ENCODE peak calls at places on chromosome 22, in six cellular contexts. One of them, this sample, is unnamed. For H3K9me3, the result is how much of the 10 kb centered on the place peaks cover.

GRCh38 chr22:45493286-45493771 is 9.4 kb upstream of the FBLN1 start:
- DNase-seq in WERI-Rb-1: no peak
- DNase-seq in naive thymus-derived CD4-positive, alpha-beta T cell: no peak
- DNase-seq in body of pancreas: peak
- DNase-seq in colonic mucosa: no peak
- DNase-seq in right lobe of liver: no peak
- DNase-seq in this sample: no peak

GRCh38 chr22:31093090-31093850 is 12.2 kb downstream of the SMTN start:
- DNase-seq in WERI-Rb-1: no peak
- DNase-seq in naive thymus-derived CD4-positive, alpha-beta T cell: no peak
- DNase-seq in body of pancreas: peak
- DNase-seq in colonic mucosa: no peak
- DNase-seq in right lobe of liver: no peak
- DNase-seq in this sample: no peak

GRCh38 chr22:38298312-38299000 is 18.8 kb downstream of the CSNK1E start:
- DNase-seq in WERI-Rb-1: peak
- DNase-seq in naive thymus-derived CD4-positive, alpha-beta T cell: peak
- DNase-seq in body of pancreas: no peak
- DNase-seq in colonic mucosa: no peak
- DNase-seq in right lobe of liver: no peak
- DNase-seq in this sample: no peak

GRCh38 chr22:21832291-21833290 is 34.9 kb downstream of the MAPK1 start:
- DNase-seq in WERI-Rb-1: no peak
- DNase-seq in naive thymus-derived CD4-positive, alpha-beta T cell: no peak
- DNase-seq in body of pancreas: no peak
- DNase-seq in colonic mucosa: no peak
- DNase-seq in right lobe of liver: no peak
- DNase-seq in this sample: no peak

GRCh38 chr22:27952779-27953178 is 33.7 kb upstream of the PITPNB start:
- DNase-seq in WERI-Rb-1: no peak
- DNase-seq in naive thymus-derived CD4-positive, alpha-beta T cell: no peak
- DNase-seq in body of pancreas: no peak
- DNase-seq in colonic mucosa: no peak
- DNase-seq in right lobe of liver: no peak
- DNase-seq in this sample: no peak

GRCh38 chr22:29702931-29703594 is 16.7 kb upstream of the CABP7 start:
- DNase-seq in WERI-Rb-1: no peak
- DNase-seq in naive thymus-derived CD4-positive, alpha-beta T cell: no peak
- DNase-seq in body of pancreas: peak
- DNase-seq in colonic mucosa: no peak
- DNase-seq in right lobe of liver: no peak
- DNase-seq in this sample: peak

GRCh38 chr22:45192701-45193187 is 29.0 kb downstream of the NUP50 start:
- DNase-seq in WERI-Rb-1: peak
- DNase-seq in naive thymus-derived CD4-positive, alpha-beta T cell: no peak
- DNase-seq in body of pancreas: no peak
- DNase-seq in colonic mucosa: no peak
- DNase-seq in right lobe of liver: no peak
- DNase-seq in this sample: no peak

GRCh38 chr22:42969348-42969975 is 45.5 kb downstream of the PACSIN2 start:
- DNase-seq in WERI-Rb-1: no peak
- DNase-seq in naive thymus-derived CD4-positive, alpha-beta T cell: no peak
- DNase-seq in body of pancreas: no peak
- DNase-seq in colonic mucosa: no peak
- DNase-seq in right lobe of liver: no peak
- DNase-seq in this sample: no peak

GRCh38 chr22:30803679-30804078 is 109.0 kb downstream of the OSBP2 start:
- DNase-seq in WERI-Rb-1: peak
- DNase-seq in naive thymus-derived CD4-positive, alpha-beta T cell: no peak
- DNase-seq in body of pancreas: no peak
- DNase-seq in colonic mucosa: no peak
- DNase-seq in right lobe of liver: no peak
- DNase-seq in this sample: no peak

GRCh38 chr22:42443240-42444059 is 11.2 kb upstream of the NFAM1 start:
- DNase-seq in WERI-Rb-1: no peak
- DNase-seq in naive thymus-derived CD4-positive, alpha-beta T cell: no peak
- DNase-seq in body of pancreas: no peak
- DNase-seq in colonic mucosa: no peak
- DNase-seq in right lobe of liver: no peak
- DNase-seq in this sample: no peak

GRCh38 chr22:50486561-50487289 is at the start of gene MIOX:
- DNase-seq in WERI-Rb-1: no peak
- DNase-seq in naive thymus-derived CD4-positive, alpha-beta T cell: no peak
- DNase-seq in body of pancreas: no peak
- DNase-seq in colonic mucosa: no peak
- DNase-seq in right lobe of liver: peak
- DNase-seq in this sample: no peak

GRCh38 chr22:19927696-19928095 is 13.9 kb upstream of the COMT start:
- DNase-seq in WERI-Rb-1: no peak
- DNase-seq in naive thymus-derived CD4-positive, alpha-beta T cell: no peak
- DNase-seq in body of pancreas: no peak
- DNase-seq in colonic mucosa: no peak
- DNase-seq in right lobe of liver: no peak
- DNase-seq in this sample: no peak

GRCh38 chr22:19848298-19849224 is 6.1 kb downstream of the GNB1L start:
- DNase-seq in WERI-Rb-1: no peak
- DNase-seq in naive thymus-derived CD4-positive, alpha-beta T cell: no peak
- DNase-seq in body of pancreas: peak
- DNase-seq in colonic mucosa: peak
- DNase-seq in right lobe of liver: peak
- DNase-seq in this sample: peak

GRCh38 chr22:33746501-33746928 is 173.8 kb downstream of the LARGE1 start:
- DNase-seq in WERI-Rb-1: no peak
- DNase-seq in naive thymus-derived CD4-positive, alpha-beta T cell: no peak
- DNase-seq in body of pancreas: peak
- DNase-seq in colonic mucosa: peak
- DNase-seq in right lobe of liver: peak
- DNase-seq in this sample: peak

GRCh38 chr22:42171946-42172345 is 41.3 kb upstream of the CYP2D6 start:
- DNase-seq in WERI-Rb-1: no peak
- DNase-seq in naive thymus-derived CD4-positive, alpha-beta T cell: no peak
- DNase-seq in body of pancreas: no peak
- DNase-seq in colonic mucosa: no peak
- DNase-seq in right lobe of liver: no peak
- DNase-seq in this sample: no peak

GRCh38 chr22:25666308-25666707 is 75.7 kb upstream of the MYO18B start:
- DNase-seq in WERI-Rb-1: no peak
- DNase-seq in naive thymus-derived CD4-positive, alpha-beta T cell: no peak
- DNase-seq in body of pancreas: peak
- DNase-seq in colonic mucosa: peak
- DNase-seq in right lobe of liver: peak
- DNase-seq in this sample: peak

GRCh38 chr22:38524434-38524833 is 18.3 kb upstream of the DDX17 start:
- DNase-seq in WERI-Rb-1: no peak
- DNase-seq in naive thymus-derived CD4-positive, alpha-beta T cell: no peak
- DNase-seq in body of pancreas: no peak
- DNase-seq in colonic mucosa: no peak
- DNase-seq in right lobe of liver: no peak
- DNase-seq in this sample: no peak

GRCh38 chr22:33038836-33039235 is 19.3 kb downstream of the SYN3 start:
- DNase-seq in WERI-Rb-1: no peak
- DNase-seq in naive thymus-derived CD4-positive, alpha-beta T cell: no peak
- DNase-seq in body of pancreas: no peak
- DNase-seq in colonic mucosa: no peak
- DNase-seq in right lobe of liver: no peak
- DNase-seq in this sample: no peak

GRCh38 chr22:46088541-46089311 is 61.6 kb upstream of the PPARA start:
- DNase-seq in WERI-Rb-1: no peak
- DNase-seq in naive thymus-derived CD4-positive, alpha-beta T cell: no peak
- DNase-seq in body of pancreas: peak
- DNase-seq in colonic mucosa: no peak
- DNase-seq in right lobe of liver: peak
- DNase-seq in this sample: no peak

GRCh38 chr22:35498026-35498425 is 42.6 kb upstream of the RASD2 start:
- DNase-seq in WERI-Rb-1: no peak
- DNase-seq in naive thymus-derived CD4-positive, alpha-beta T cell: no peak
- DNase-seq in body of pancreas: no peak
- DNase-seq in colonic mucosa: no peak
- DNase-seq in right lobe of liver: no peak
- DNase-seq in this sample: no peak

GRCh38 chr22:38148252-38148651 is 33.4 kb downstream of the PLA2G6 start:
- DNase-seq in WERI-Rb-1: no peak
- DNase-seq in naive thymus-derived CD4-positive, alpha-beta T cell: no peak
- DNase-seq in body of pancreas: no peak
- DNase-seq in colonic mucosa: no peak
- DNase-seq in right lobe of liver: peak
- DNase-seq in this sample: no peak

GRCh38 chr22:38699784-38700183 is 959 bp downstream of the JOSD1 start:
- DNase-seq in WERI-Rb-1: no peak
- DNase-seq in naive thymus-derived CD4-positive, alpha-beta T cell: no peak
- DNase-seq in body of pancreas: no peak
- DNase-seq in colonic mucosa: peak
- DNase-seq in right lobe of liver: no peak
- DNase-seq in this sample: no peak

GRCh38 chr22:31603081-31603525 is 58.9 kb downstream of the PISD start:
- DNase-seq in WERI-Rb-1: no peak
- DNase-seq in naive thymus-derived CD4-positive, alpha-beta T cell: no peak
- DNase-seq in body of pancreas: no peak
- DNase-seq in colonic mucosa: no peak
- DNase-seq in right lobe of liver: no peak
- DNase-seq in this sample: no peak

GRCh38 chr22:29334696-29335344 is 19.3 kb upstream of the RASL10A start:
- DNase-seq in WERI-Rb-1: no peak
- DNase-seq in naive thymus-derived CD4-positive, alpha-beta T cell: no peak
- DNase-seq in body of pancreas: no peak
- DNase-seq in colonic mucosa: no peak
- DNase-seq in right lobe of liver: peak
- DNase-seq in this sample: no peak

GRCh38 chr22:45473626-45474237 is 29.0 kb upstream of the FBLN1 start:
- DNase-seq in WERI-Rb-1: no peak
- DNase-seq in naive thymus-derived CD4-positive, alpha-beta T cell: no peak
- DNase-seq in body of pancreas: no peak
- DNase-seq in colonic mucosa: no peak
- DNase-seq in right lobe of liver: no peak
- DNase-seq in this sample: no peak

GRCh38 chr22:41561788-41562187 is 978 bp downstream of the CSDC2 start:
- DNase-seq in WERI-Rb-1: no peak
- DNase-seq in naive thymus-derived CD4-positive, alpha-beta T cell: no peak
- DNase-seq in body of pancreas: peak
- DNase-seq in colonic mucosa: no peak
- DNase-seq in right lobe of liver: no peak
- DNase-seq in this sample: no peak

GRCh38 chr22:48896766-48897637 is 930.7 kb downstream of the BRD1 start:
- DNase-seq in WERI-Rb-1: no peak
- DNase-seq in naive thymus-derived CD4-positive, alpha-beta T cell: no peak
- DNase-seq in body of pancreas: no peak
- DNase-seq in colonic mucosa: peak
- DNase-seq in right lobe of liver: no peak
- DNase-seq in this sample: no peak

GRCh38 chr22:48894804-48895250 is 932.8 kb downstream of the BRD1 start:
- DNase-seq in WERI-Rb-1: no peak
- DNase-seq in naive thymus-derived CD4-positive, alpha-beta T cell: no peak
- DNase-seq in body of pancreas: no peak
- DNase-seq in colonic mucosa: peak
- DNase-seq in right lobe of liver: no peak
- DNase-seq in this sample: no peak

GRCh38 chr22:48895341-48895740 is 932.3 kb downstream of the BRD1 start:
- DNase-seq in WERI-Rb-1: no peak
- DNase-seq in naive thymus-derived CD4-positive, alpha-beta T cell: no peak
- DNase-seq in body of pancreas: no peak
- DNase-seq in colonic mucosa: peak
- DNase-seq in right lobe of liver: no peak
- DNase-seq in this sample: no peak

GRCh38 chr22:48897638-48897954 is 930.1 kb downstream of the BRD1 start:
- DNase-seq in WERI-Rb-1: no peak
- DNase-seq in naive thymus-derived CD4-positive, alpha-beta T cell: no peak
- DNase-seq in body of pancreas: no peak
- DNase-seq in colonic mucosa: peak
- DNase-seq in right lobe of liver: no peak
- DNase-seq in this sample: no peak

GRCh38 chr22:48895831-48896765 is 931.6 kb downstream of the BRD1 start:
- DNase-seq in WERI-Rb-1: no peak
- DNase-seq in naive thymus-derived CD4-positive, alpha-beta T cell: no peak
- DNase-seq in body of pancreas: no peak
- DNase-seq in colonic mucosa: peak
- DNase-seq in right lobe of liver: no peak
- DNase-seq in this sample: no peak
- H3K9me3 ChIP-seq in WERI-Rb-1: under half
- H3K9me3 ChIP-seq in naive thymus-derived CD4-positive, alpha-beta T cell: under half
- H3K9me3 ChIP-seq in body of pancreas: under half
- H3K9me3 ChIP-seq in colonic mucosa: under half
- H3K9me3 ChIP-seq in right lobe of liver: under half
- H3K9me3 ChIP-seq in this sample: under half

DNA sequence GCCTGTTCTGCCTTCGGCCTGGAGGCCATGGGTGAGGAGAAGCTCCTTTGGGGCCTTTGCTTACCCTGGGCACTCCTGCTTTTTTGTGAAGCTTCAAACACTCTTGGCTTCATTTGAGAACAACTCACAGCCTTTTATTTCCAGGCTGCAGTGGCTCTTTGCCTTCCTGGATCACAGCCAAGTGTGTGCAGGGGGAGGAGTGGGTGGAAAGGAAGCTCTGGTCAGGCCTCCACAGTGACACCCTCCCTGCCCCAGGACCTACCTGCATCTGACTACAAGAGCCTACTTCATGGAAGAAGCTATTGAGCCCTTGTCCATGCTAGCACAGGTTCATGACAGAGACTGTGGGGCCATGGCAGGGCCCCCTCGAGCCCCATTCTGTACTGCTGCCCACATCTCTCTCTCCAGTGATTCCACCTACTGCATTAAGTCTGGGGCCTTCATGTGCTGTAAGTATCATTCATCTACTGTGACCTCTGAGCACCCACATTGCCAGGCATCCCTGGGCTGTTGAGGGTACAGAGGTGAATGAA is 52.3 kb downstream of the GAB4 start:
- DNase-seq in WERI-Rb-1: no peak
- DNase-seq in naive thymus-derived CD4-positive, alpha-beta T cell: no peak
- DNase-seq in body of pancreas: no peak
- DNase-seq in colonic mucosa: no peak
- DNase-seq in right lobe of liver: no peak
- DNase-seq in this sample: no peak
- H3K9me3 ChIP-seq in WERI-Rb-1: under half
- H3K9me3 ChIP-seq in naive thymus-derived CD4-positive, alpha-beta T cell: under half
- H3K9me3 ChIP-seq in body of pancreas: under half
- H3K9me3 ChIP-seq in colonic mucosa: under half
- H3K9me3 ChIP-seq in right lobe of liver: under half
- H3K9me3 ChIP-seq in this sample: under half

DNA sequence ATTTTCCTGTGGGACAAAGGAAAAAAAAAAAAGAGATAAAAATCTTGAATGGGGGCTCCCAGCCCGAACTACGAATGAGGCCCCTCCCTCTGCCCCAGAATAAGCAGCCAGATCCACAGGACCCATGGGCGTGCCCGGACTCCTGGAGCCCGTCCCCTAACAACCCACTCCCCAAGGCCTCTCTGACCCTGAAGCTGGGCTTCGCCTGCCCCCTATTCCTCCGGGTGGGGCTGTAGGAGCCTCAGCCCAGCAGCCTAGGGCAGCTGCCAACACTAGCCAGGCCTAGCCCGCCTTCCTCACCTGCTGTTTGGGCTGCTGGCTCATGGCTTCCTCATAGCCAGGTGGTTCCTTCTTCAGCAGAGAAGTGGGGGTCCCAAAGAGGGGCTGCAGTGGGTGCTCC is 46.6 kb downstream of the SGSM3 start:
- DNase-seq in WERI-Rb-1: no peak
- DNase-seq in naive thymus-derived CD4-positive, alpha-beta T cell: no peak
- DNase-seq in body of pancreas: no peak
- DNase-seq in colonic mucosa: no peak
- DNase-seq in right lobe of liver: no peak
- DNase-seq in this sample: no peak
- H3K9me3 ChIP-seq in WERI-Rb-1: under half
- H3K9me3 ChIP-seq in naive thymus-derived CD4-positive, alpha-beta T cell: under half
- H3K9me3 ChIP-seq in body of pancreas: under half
- H3K9me3 ChIP-seq in colonic mucosa: under half
- H3K9me3 ChIP-seq in right lobe of liver: under half
- H3K9me3 ChIP-seq in this sample: under half

GRCh38 chr22:17307566-17307965 is 61.7 kb upstream of the CECR2 start:
- DNase-seq in WERI-Rb-1: no peak
- DNase-seq in naive thymus-derived CD4-positive, alpha-beta T cell: no peak
- DNase-seq in body of pancreas: no peak
- DNase-seq in colonic mucosa: no peak
- DNase-seq in right lobe of liver: no peak
- DNase-seq in this sample: no peak
- H3K9me3 ChIP-seq in WERI-Rb-1: under half
- H3K9me3 ChIP-seq in naive thymus-derived CD4-positive, alpha-beta T cell: under half
- H3K9me3 ChIP-seq in body of pancreas: under half
- H3K9me3 ChIP-seq in colonic mucosa: under half
- H3K9me3 ChIP-seq in right lobe of liver: under half
- H3K9me3 ChIP-seq in this sample: under half

This sample was measured in lung.